ENCODE peak calls at places on chromosomes 2 and 18, in nine cellular contexts. S, D, O, A, B, G, X, K and Q are unnamed samples.

GRCh38 chr18:36636237-36636792 is 192.5 kb downstream of the TPGS2 start:
- DNase-seq in S (no peak), D (no peak), O (no peak), A (no peak), B (no peak), G (no peak), X (no peak), K (no peak), Q (no peak)

GRCh38 chr2:26978061-26978596 is 7.7 kb downstream of the MAPRE3 start:
- DNase-seq in S (peak; percentile 41), D (peak; percentile 25), O (peak; percentile 79), A (no peak), B (no peak), G (no peak), X (no peak), K (no peak), Q (peak; percentile 76)

GRCh38 chr2:180184506-180184905 is 177.4 kb upstream of the CWC22 start:
- DNase-seq in S (peak; percentile 2), D (peak; percentile 90), O (no peak), A (no peak), B (no peak), G (peak; percentile 74), X (no peak), K (no peak), Q (peak; percentile 84)

GRCh38 chr2:223101340-223102039 is 49.5 kb downstream of the KCNE4 start:
- DNase-seq in S (peak; percentile 67), D (peak; percentile 93), O (peak; percentile 7), A (no peak), B (no peak), G (peak; percentile 53), X (no peak), K (no peak), Q (peak; percentile 90)

GRCh38 chr18:13275075-13275474 is 56.5 kb downstream of the LDLRAD4 start:
- DNase-seq in S (no peak), D (no peak), O (no peak), A (no peak), B (no peak), G (no peak), X (no peak), K (no peak), Q (no peak)

GRCh38 chr18:55869965-55870585 is 282.1 kb upstream of the TCF4 start:
- DNase-seq in S (no peak), D (peak; percentile 34), O (no peak), A (no peak), B (no peak), G (peak; percentile 62), X (no peak), K (no peak), Q (no peak)

GRCh38 chr2:137829251-137829650 is 135.0 kb upstream of the HNMT start:
- DNase-seq in S (no peak), D (no peak), O (no peak), A (no peak), B (no peak), G (no peak), X (no peak), K (no peak), Q (no peak)

GRCh38 chr2:174617120-174617519 is 19.5 kb upstream of the WIPF1 start:
- DNase-seq in S (no peak), D (peak; percentile 74), O (no peak), A (no peak), B (no peak), G (no peak), X (no peak), K (no peak), Q (no peak)

GRCh38 chr2:220885593-220885992 is 686.5 kb downstream of the EPHA4 start:
- DNase-seq in S (no peak), D (no peak), O (no peak), A (no peak), B (no peak), G (no peak), X (no peak), K (no peak), Q (no peak)

GRCh38 chr2:201643216-201643651 is at the start of gene TMEM237:
- DNase-seq in S (peak; percentile 57), D (peak; percentile 52), O (peak; percentile 41), A (peak; percentile 20), B (peak; percentile 44), G (peak; percentile 54), X (no peak), K (peak; percentile 83), Q (peak; percentile 63)

GRCh38 chr18:43855376-43855775 is 578.1 kb upstream of the SYT4 start:
- DNase-seq in S (no peak), D (no peak), O (no peak), A (no peak), B (no peak), G (no peak), X (no peak), K (no peak), Q (no peak)

GRCh38 chr2:219737270-219737691 is 109.9 kb downstream of the SLC4A3 start:
- DNase-seq in S (peak; percentile 47), D (no peak), O (peak; percentile 6), A (no peak), B (no peak), G (peak; percentile 41), X (no peak), K (no peak), Q (peak; percentile 12)

GRCh38 chr2:10934979-10935350 is 23.2 kb downstream of the KCNF1 start:
- DNase-seq in S (no peak), D (no peak), O (peak; percentile 41), A (no peak), B (no peak), G (no peak), X (no peak), K (no peak), Q (no peak)

GRCh38 chr2:136217990-136218389 is 100.0 kb upstream of the CXCR4 start:
- DNase-seq in S (no peak), D (no peak), O (no peak), A (no peak), B (no peak), G (no peak), X (no peak), K (no peak), Q (no peak)

GRCh38 chr18:41347057-41347456 is 608.0 kb upstream of the PIK3C3 start:
- DNase-seq in S (no peak), D (no peak), O (no peak), A (no peak), B (no peak), G (no peak), X (no peak), K (no peak), Q (no peak)

GRCh38 chr2:100767810-100768806 is 51.8 kb upstream of the NPAS2 start:
- DNase-seq in S (peak; percentile 38), D (peak; percentile 43), O (no peak), A (no peak), B (no peak), G (peak; percentile 20), X (no peak), K (no peak), Q (peak; percentile 53)